ENCODE peak calls at places on chromosomes 1 and 21, in ten cellular contexts. One of them, this sample, is unnamed.

GRCh38 chr1:110722835-110723234 is 48.1 kb upstream of the KCNA3 start:
- DNase-seq in C1 segment of cervical spinal cord: no peak
- DNase-seq in stimulated activated CD8-positive, alpha-beta memory T cell treated with anti-CD3 and anti-CD28 coated beads, Interleukin-15, amount 100 ng/mL, for 4 hours: no peak
- DNase-seq in activated T-cell treated with anti-CD3 and anti-CD28 coated beads for 1 hour: no peak
- DNase-seq in activated CD4-positive, alpha-beta T cell treated with anti-CD3 and anti-CD28 coated beads for 4 hours: no peak
- DNase-seq in stimulated activated CD4-positive, alpha-beta T cell treated with anti-CD3 and anti-CD28 coated beads, Interleukin-12 subunit alpha, Interleukin-12 subunit beta, amount 100 ng/mL, for 4 hours: no peak
- DNase-seq in adipocyte: no peak
- DNase-seq in NCI-H1417: no peak
- DNase-seq in CD8-positive, alpha-beta T cell: no peak
- DNase-seq in T-cell: no peak
- DNase-seq in this sample: no peak

GRCh38 chr21:26811031-26811430 is 34.2 kb downstream of the ADAMTS1 start:
- DNase-seq in C1 segment of cervical spinal cord: no peak
- DNase-seq in stimulated activated CD8-positive, alpha-beta memory T cell treated with anti-CD3 and anti-CD28 coated beads, Interleukin-15, amount 100 ng/mL, for 4 hours: no peak
- DNase-seq in activated T-cell treated with anti-CD3 and anti-CD28 coated beads for 1 hour: no peak
- DNase-seq in activated CD4-positive, alpha-beta T cell treated with anti-CD3 and anti-CD28 coated beads for 4 hours: no peak
- DNase-seq in stimulated activated CD4-positive, alpha-beta T cell treated with anti-CD3 and anti-CD28 coated beads, Interleukin-12 subunit alpha, Interleukin-12 subunit beta, amount 100 ng/mL, for 4 hours: no peak
- DNase-seq in adipocyte: no peak
- DNase-seq in NCI-H1417: no peak
- DNase-seq in CD8-positive, alpha-beta T cell: no peak
- DNase-seq in T-cell: no peak
- DNase-seq in this sample: no peak

GRCh38 chr1:18443573-18444520 is 36.9 kb upstream of the KLHDC7A start:
- DNase-seq in C1 segment of cervical spinal cord: no peak
- DNase-seq in stimulated activated CD8-positive, alpha-beta memory T cell treated with anti-CD3 and anti-CD28 coated beads, Interleukin-15, amount 100 ng/mL, for 4 hours: no peak
- DNase-seq in activated T-cell treated with anti-CD3 and anti-CD28 coated beads for 1 hour: no peak
- DNase-seq in activated CD4-positive, alpha-beta T cell treated with anti-CD3 and anti-CD28 coated beads for 4 hours: no peak
- DNase-seq in stimulated activated CD4-positive, alpha-beta T cell treated with anti-CD3 and anti-CD28 coated beads, Interleukin-12 subunit alpha, Interleukin-12 subunit beta, amount 100 ng/mL, for 4 hours: no peak
- DNase-seq in adipocyte: no peak
- DNase-seq in NCI-H1417: no peak
- DNase-seq in CD8-positive, alpha-beta T cell: no peak
- DNase-seq in T-cell: no peak
- DNase-seq in this sample: no peak

GRCh38 chr1:1781526-1781903 is 3.2 kb upstream of the NADK start:
- DNase-seq in C1 segment of cervical spinal cord: no peak
- DNase-seq in stimulated activated CD8-positive, alpha-beta memory T cell treated with anti-CD3 and anti-CD28 coated beads, Interleukin-15, amount 100 ng/mL, for 4 hours: no peak
- DNase-seq in activated T-cell treated with anti-CD3 and anti-CD28 coated beads for 1 hour: no peak
- DNase-seq in activated CD4-positive, alpha-beta T cell treated with anti-CD3 and anti-CD28 coated beads for 4 hours: no peak
- DNase-seq in stimulated activated CD4-positive, alpha-beta T cell treated with anti-CD3 and anti-CD28 coated beads, Interleukin-12 subunit alpha, Interleukin-12 subunit beta, amount 100 ng/mL, for 4 hours: no peak
- DNase-seq in adipocyte: no peak
- DNase-seq in NCI-H1417: peak
- DNase-seq in CD8-positive, alpha-beta T cell: no peak
- DNase-seq in T-cell: no peak
- DNase-seq in this sample: no peak

GRCh38 chr1:183323849-183324683 is 94.1 kb downstream of the NMNAT2 start:
- DNase-seq in C1 segment of cervical spinal cord: no peak
- DNase-seq in stimulated activated CD8-positive, alpha-beta memory T cell treated with anti-CD3 and anti-CD28 coated beads, Interleukin-15, amount 100 ng/mL, for 4 hours: no peak
- DNase-seq in activated T-cell treated with anti-CD3 and anti-CD28 coated beads for 1 hour: no peak
- DNase-seq in activated CD4-positive, alpha-beta T cell treated with anti-CD3 and anti-CD28 coated beads for 4 hours: no peak
- DNase-seq in stimulated activated CD4-positive, alpha-beta T cell treated with anti-CD3 and anti-CD28 coated beads, Interleukin-12 subunit alpha, Interleukin-12 subunit beta, amount 100 ng/mL, for 4 hours: no peak
- DNase-seq in adipocyte: peak
- DNase-seq in NCI-H1417: no peak
- DNase-seq in CD8-positive, alpha-beta T cell: no peak
- DNase-seq in T-cell: no peak
- DNase-seq in this sample: no peak

GRCh38 chr1:223430221-223430620 is 37.0 kb downstream of the CCDC185 start:
- DNase-seq in C1 segment of cervical spinal cord: no peak
- DNase-seq in stimulated activated CD8-positive, alpha-beta memory T cell treated with anti-CD3 and anti-CD28 coated beads, Interleukin-15, amount 100 ng/mL, for 4 hours: no peak
- DNase-seq in activated T-cell treated with anti-CD3 and anti-CD28 coated beads for 1 hour: no peak
- DNase-seq in activated CD4-positive, alpha-beta T cell treated with anti-CD3 and anti-CD28 coated beads for 4 hours: no peak
- DNase-seq in stimulated activated CD4-positive, alpha-beta T cell treated with anti-CD3 and anti-CD28 coated beads, Interleukin-12 subunit alpha, Interleukin-12 subunit beta, amount 100 ng/mL, for 4 hours: no peak
- DNase-seq in adipocyte: no peak
- DNase-seq in NCI-H1417: no peak
- DNase-seq in CD8-positive, alpha-beta T cell: no peak
- DNase-seq in T-cell: no peak
- DNase-seq in this sample: no peak

GRCh38 chr1:58575831-58576726 is 973 bp downstream of the TACSTD2 start:
- DNase-seq in C1 segment of cervical spinal cord: no peak
- DNase-seq in stimulated activated CD8-positive, alpha-beta memory T cell treated with anti-CD3 and anti-CD28 coated beads, Interleukin-15, amount 100 ng/mL, for 4 hours: no peak
- DNase-seq in activated T-cell treated with anti-CD3 and anti-CD28 coated beads for 1 hour: no peak
- DNase-seq in activated CD4-positive, alpha-beta T cell treated with anti-CD3 and anti-CD28 coated beads for 4 hours: no peak
- DNase-seq in stimulated activated CD4-positive, alpha-beta T cell treated with anti-CD3 and anti-CD28 coated beads, Interleukin-12 subunit alpha, Interleukin-12 subunit beta, amount 100 ng/mL, for 4 hours: no peak
- DNase-seq in adipocyte: no peak
- DNase-seq in NCI-H1417: no peak
- DNase-seq in CD8-positive, alpha-beta T cell: no peak
- DNase-seq in T-cell: no peak
- DNase-seq in this sample: no peak

GRCh38 chr21:38567577-38568360 is 69.5 kb upstream of the ERG start:
- DNase-seq in C1 segment of cervical spinal cord: no peak
- DNase-seq in stimulated activated CD8-positive, alpha-beta memory T cell treated with anti-CD3 and anti-CD28 coated beads, Interleukin-15, amount 100 ng/mL, for 4 hours: no peak
- DNase-seq in activated T-cell treated with anti-CD3 and anti-CD28 coated beads for 1 hour: no peak
- DNase-seq in activated CD4-positive, alpha-beta T cell treated with anti-CD3 and anti-CD28 coated beads for 4 hours: no peak
- DNase-seq in stimulated activated CD4-positive, alpha-beta T cell treated with anti-CD3 and anti-CD28 coated beads, Interleukin-12 subunit alpha, Interleukin-12 subunit beta, amount 100 ng/mL, for 4 hours: no peak
- DNase-seq in adipocyte: peak
- DNase-seq in NCI-H1417: no peak
- DNase-seq in CD8-positive, alpha-beta T cell: no peak
- DNase-seq in T-cell: no peak
- DNase-seq in this sample: no peak

GRCh38 chr1:40893946-40894345 is 31.8 kb upstream of the CITED4 start:
- DNase-seq in C1 segment of cervical spinal cord: no peak
- DNase-seq in stimulated activated CD8-positive, alpha-beta memory T cell treated with anti-CD3 and anti-CD28 coated beads, Interleukin-15, amount 100 ng/mL, for 4 hours: no peak
- DNase-seq in activated T-cell treated with anti-CD3 and anti-CD28 coated beads for 1 hour: no peak
- DNase-seq in activated CD4-positive, alpha-beta T cell treated with anti-CD3 and anti-CD28 coated beads for 4 hours: no peak
- DNase-seq in stimulated activated CD4-positive, alpha-beta T cell treated with anti-CD3 and anti-CD28 coated beads, Interleukin-12 subunit alpha, Interleukin-12 subunit beta, amount 100 ng/mL, for 4 hours: no peak
- DNase-seq in adipocyte: no peak
- DNase-seq in NCI-H1417: no peak
- DNase-seq in CD8-positive, alpha-beta T cell: no peak
- DNase-seq in T-cell: no peak
- DNase-seq in this sample: no peak

GRCh38 chr1:183461350-183461749 is 10.9 kb upstream of the SMG7 start:
- DNase-seq in C1 segment of cervical spinal cord: no peak
- DNase-seq in stimulated activated CD8-positive, alpha-beta memory T cell treated with anti-CD3 and anti-CD28 coated beads, Interleukin-15, amount 100 ng/mL, for 4 hours: no peak
- DNase-seq in activated T-cell treated with anti-CD3 and anti-CD28 coated beads for 1 hour: no peak
- DNase-seq in activated CD4-positive, alpha-beta T cell treated with anti-CD3 and anti-CD28 coated beads for 4 hours: no peak
- DNase-seq in stimulated activated CD4-positive, alpha-beta T cell treated with anti-CD3 and anti-CD28 coated beads, Interleukin-12 subunit alpha, Interleukin-12 subunit beta, amount 100 ng/mL, for 4 hours: no peak
- DNase-seq in adipocyte: no peak
- DNase-seq in NCI-H1417: no peak
- DNase-seq in CD8-positive, alpha-beta T cell: no peak
- DNase-seq in T-cell: no peak
- DNase-seq in this sample: no peak

GRCh38 chr1:163168053-163168452 is 34.7 kb downstream of the RGS5 start:
- DNase-seq in C1 segment of cervical spinal cord: no peak
- DNase-seq in stimulated activated CD8-positive, alpha-beta memory T cell treated with anti-CD3 and anti-CD28 coated beads, Interleukin-15, amount 100 ng/mL, for 4 hours: no peak
- DNase-seq in activated T-cell treated with anti-CD3 and anti-CD28 coated beads for 1 hour: no peak
- DNase-seq in activated CD4-positive, alpha-beta T cell treated with anti-CD3 and anti-CD28 coated beads for 4 hours: no peak
- DNase-seq in stimulated activated CD4-positive, alpha-beta T cell treated with anti-CD3 and anti-CD28 coated beads, Interleukin-12 subunit alpha, Interleukin-12 subunit beta, amount 100 ng/mL, for 4 hours: no peak
- DNase-seq in adipocyte: peak
- DNase-seq in NCI-H1417: peak
- DNase-seq in CD8-positive, alpha-beta T cell: no peak
- DNase-seq in T-cell: no peak
- DNase-seq in this sample: no peak

GRCh38 chr1:23525558-23526174 is 5.4 kb downstream of the E2F2 start:
- DNase-seq in C1 segment of cervical spinal cord: no peak
- DNase-seq in stimulated activated CD8-positive, alpha-beta memory T cell treated with anti-CD3 and anti-CD28 coated beads, Interleukin-15, amount 100 ng/mL, for 4 hours: no peak
- DNase-seq in activated T-cell treated with anti-CD3 and anti-CD28 coated beads for 1 hour: no peak
- DNase-seq in activated CD4-positive, alpha-beta T cell treated with anti-CD3 and anti-CD28 coated beads for 4 hours: no peak
- DNase-seq in stimulated activated CD4-positive, alpha-beta T cell treated with anti-CD3 and anti-CD28 coated beads, Interleukin-12 subunit alpha, Interleukin-12 subunit beta, amount 100 ng/mL, for 4 hours: no peak
- DNase-seq in adipocyte: no peak
- DNase-seq in NCI-H1417: peak
- DNase-seq in CD8-positive, alpha-beta T cell: no peak
- DNase-seq in T-cell: no peak
- DNase-seq in this sample: peak

GRCh38 chr1:206808615-206809014 is 36.3 kb upstream of the IL10 start:
- DNase-seq in C1 segment of cervical spinal cord: no peak
- DNase-seq in stimulated activated CD8-positive, alpha-beta memory T cell treated with anti-CD3 and anti-CD28 coated beads, Interleukin-15, amount 100 ng/mL, for 4 hours: no peak
- DNase-seq in activated T-cell treated with anti-CD3 and anti-CD28 coated beads for 1 hour: peak
- DNase-seq in activated CD4-positive, alpha-beta T cell treated with anti-CD3 and anti-CD28 coated beads for 4 hours: peak
- DNase-seq in stimulated activated CD4-positive, alpha-beta T cell treated with anti-CD3 and anti-CD28 coated beads, Interleukin-12 subunit alpha, Interleukin-12 subunit beta, amount 100 ng/mL, for 4 hours: no peak
- DNase-seq in adipocyte: peak
- DNase-seq in NCI-H1417: no peak
- DNase-seq in CD8-positive, alpha-beta T cell: peak
- DNase-seq in T-cell: peak
- DNase-seq in this sample: no peak

GRCh38 chr21:35401476-35401875 is 352.4 kb upstream of the RUNX1 start:
- DNase-seq in C1 segment of cervical spinal cord: no peak
- DNase-seq in stimulated activated CD8-positive, alpha-beta memory T cell treated with anti-CD3 and anti-CD28 coated beads, Interleukin-15, amount 100 ng/mL, for 4 hours: no peak
- DNase-seq in activated T-cell treated with anti-CD3 and anti-CD28 coated beads for 1 hour: no peak
- DNase-seq in activated CD4-positive, alpha-beta T cell treated with anti-CD3 and anti-CD28 coated beads for 4 hours: no peak
- DNase-seq in stimulated activated CD4-positive, alpha-beta T cell treated with anti-CD3 and anti-CD28 coated beads, Interleukin-12 subunit alpha, Interleukin-12 subunit beta, amount 100 ng/mL, for 4 hours: no peak
- DNase-seq in adipocyte: no peak
- DNase-seq in NCI-H1417: no peak
- DNase-seq in CD8-positive, alpha-beta T cell: no peak
- DNase-seq in T-cell: no peak
- DNase-seq in this sample: no peak

GRCh38 chr1:245375789-245376188 is 221.0 kb downstream of the KIF26B start:
- DNase-seq in C1 segment of cervical spinal cord: no peak
- DNase-seq in stimulated activated CD8-positive, alpha-beta memory T cell treated with anti-CD3 and anti-CD28 coated beads, Interleukin-15, amount 100 ng/mL, for 4 hours: no peak
- DNase-seq in activated T-cell treated with anti-CD3 and anti-CD28 coated beads for 1 hour: no peak
- DNase-seq in activated CD4-positive, alpha-beta T cell treated with anti-CD3 and anti-CD28 coated beads for 4 hours: no peak
- DNase-seq in stimulated activated CD4-positive, alpha-beta T cell treated with anti-CD3 and anti-CD28 coated beads, Interleukin-12 subunit alpha, Interleukin-12 subunit beta, amount 100 ng/mL, for 4 hours: no peak
- DNase-seq in adipocyte: peak
- DNase-seq in NCI-H1417: no peak
- DNase-seq in CD8-positive, alpha-beta T cell: no peak
- DNase-seq in T-cell: no peak
- DNase-seq in this sample: no peak

GRCh38 chr1:155080250-155081228 is 1.9 kb downstream of the EFNA3 start:
- DNase-seq in C1 segment of cervical spinal cord: no peak
- DNase-seq in stimulated activated CD8-positive, alpha-beta memory T cell treated with anti-CD3 and anti-CD28 coated beads, Interleukin-15, amount 100 ng/mL, for 4 hours: no peak
- DNase-seq in activated T-cell treated with anti-CD3 and anti-CD28 coated beads for 1 hour: no peak
- DNase-seq in activated CD4-positive, alpha-beta T cell treated with anti-CD3 and anti-CD28 coated beads for 4 hours: no peak
- DNase-seq in stimulated activated CD4-positive, alpha-beta T cell treated with anti-CD3 and anti-CD28 coated beads, Interleukin-12 subunit alpha, Interleukin-12 subunit beta, amount 100 ng/mL, for 4 hours: no peak
- DNase-seq in adipocyte: peak
- DNase-seq in NCI-H1417: peak
- DNase-seq in CD8-positive, alpha-beta T cell: peak
- DNase-seq in T-cell: no peak
- DNase-seq in this sample: peak

GRCh38 chr1:9892563-9893528 is 17.2 kb downstream of the CTNNBIP1 start:
- DNase-seq in C1 segment of cervical spinal cord: no peak
- DNase-seq in stimulated activated CD8-positive, alpha-beta memory T cell treated with anti-CD3 and anti-CD28 coated beads, Interleukin-15, amount 100 ng/mL, for 4 hours: no peak
- DNase-seq in activated T-cell treated with anti-CD3 and anti-CD28 coated beads for 1 hour: no peak
- DNase-seq in activated CD4-positive, alpha-beta T cell treated with anti-CD3 and anti-CD28 coated beads for 4 hours: no peak
- DNase-seq in stimulated activated CD4-positive, alpha-beta T cell treated with anti-CD3 and anti-CD28 coated beads, Interleukin-12 subunit alpha, Interleukin-12 subunit beta, amount 100 ng/mL, for 4 hours: no peak
- DNase-seq in adipocyte: peak
- DNase-seq in NCI-H1417: no peak
- DNase-seq in CD8-positive, alpha-beta T cell: no peak
- DNase-seq in T-cell: no peak
- DNase-seq in this sample: no peak

GRCh38 chr1:154520333-154520732 is 18.1 kb upstream of the SHE start:
- DNase-seq in C1 segment of cervical spinal cord: no peak
- DNase-seq in stimulated activated CD8-positive, alpha-beta memory T cell treated with anti-CD3 and anti-CD28 coated beads, Interleukin-15, amount 100 ng/mL, for 4 hours: no peak
- DNase-seq in activated T-cell treated with anti-CD3 and anti-CD28 coated beads for 1 hour: no peak
- DNase-seq in activated CD4-positive, alpha-beta T cell treated with anti-CD3 and anti-CD28 coated beads for 4 hours: no peak
- DNase-seq in stimulated activated CD4-positive, alpha-beta T cell treated with anti-CD3 and anti-CD28 coated beads, Interleukin-12 subunit alpha, Interleukin-12 subunit beta, amount 100 ng/mL, for 4 hours: no peak
- DNase-seq in adipocyte: no peak
- DNase-seq in NCI-H1417: no peak
- DNase-seq in CD8-positive, alpha-beta T cell: no peak
- DNase-seq in T-cell: no peak
- DNase-seq in this sample: no peak

GRCh38 chr1:40594187-40594531 is 62.7 kb downstream of the ZNF684 start:
- DNase-seq in C1 segment of cervical spinal cord: no peak
- DNase-seq in stimulated activated CD8-positive, alpha-beta memory T cell treated with anti-CD3 and anti-CD28 coated beads, Interleukin-15, amount 100 ng/mL, for 4 hours: no peak
- DNase-seq in activated T-cell treated with anti-CD3 and anti-CD28 coated beads for 1 hour: no peak
- DNase-seq in activated CD4-positive, alpha-beta T cell treated with anti-CD3 and anti-CD28 coated beads for 4 hours: no peak
- DNase-seq in stimulated activated CD4-positive, alpha-beta T cell treated with anti-CD3 and anti-CD28 coated beads, Interleukin-12 subunit alpha, Interleukin-12 subunit beta, amount 100 ng/mL, for 4 hours: no peak
- DNase-seq in adipocyte: no peak
- DNase-seq in NCI-H1417: peak
- DNase-seq in CD8-positive, alpha-beta T cell: no peak
- DNase-seq in T-cell: no peak
- DNase-seq in this sample: no peak

GRCh38 chr21:31284797-31285397 is 59.2 kb downstream of the TIAM1 start:
- DNase-seq in C1 segment of cervical spinal cord: no peak
- DNase-seq in stimulated activated CD8-positive, alpha-beta memory T cell treated with anti-CD3 and anti-CD28 coated beads, Interleukin-15, amount 100 ng/mL, for 4 hours: no peak
- DNase-seq in activated T-cell treated with anti-CD3 and anti-CD28 coated beads for 1 hour: no peak
- DNase-seq in activated CD4-positive, alpha-beta T cell treated with anti-CD3 and anti-CD28 coated beads for 4 hours: no peak
- DNase-seq in stimulated activated CD4-positive, alpha-beta T cell treated with anti-CD3 and anti-CD28 coated beads, Interleukin-12 subunit alpha, Interleukin-12 subunit beta, amount 100 ng/mL, for 4 hours: no peak
- DNase-seq in adipocyte: no peak
- DNase-seq in NCI-H1417: no peak
- DNase-seq in CD8-positive, alpha-beta T cell: no peak
- DNase-seq in T-cell: no peak
- DNase-seq in this sample: no peak

GRCh38 chr1:201493757-201494617 is 12.9 kb downstream of the CSRP1 start:
- DNase-seq in C1 segment of cervical spinal cord: no peak
- DNase-seq in stimulated activated CD8-positive, alpha-beta memory T cell treated with anti-CD3 and anti-CD28 coated beads, Interleukin-15, amount 100 ng/mL, for 4 hours: no peak
- DNase-seq in activated T-cell treated with anti-CD3 and anti-CD28 coated beads for 1 hour: no peak
- DNase-seq in activated CD4-positive, alpha-beta T cell treated with anti-CD3 and anti-CD28 coated beads for 4 hours: no peak
- DNase-seq in stimulated activated CD4-positive, alpha-beta T cell treated with anti-CD3 and anti-CD28 coated beads, Interleukin-12 subunit alpha, Interleukin-12 subunit beta, amount 100 ng/mL, for 4 hours: no peak
- DNase-seq in adipocyte: no peak
- DNase-seq in NCI-H1417: no peak
- DNase-seq in CD8-positive, alpha-beta T cell: no peak
- DNase-seq in T-cell: no peak
- DNase-seq in this sample: no peak

GRCh38 chr1:186188004-186188539 is 187.0 kb downstream of the TPR start:
- DNase-seq in C1 segment of cervical spinal cord: no peak
- DNase-seq in stimulated activated CD8-positive, alpha-beta memory T cell treated with anti-CD3 and anti-CD28 coated beads, Interleukin-15, amount 100 ng/mL, for 4 hours: no peak
- DNase-seq in activated T-cell treated with anti-CD3 and anti-CD28 coated beads for 1 hour: no peak
- DNase-seq in activated CD4-positive, alpha-beta T cell treated with anti-CD3 and anti-CD28 coated beads for 4 hours: no peak
- DNase-seq in stimulated activated CD4-positive, alpha-beta T cell treated with anti-CD3 and anti-CD28 coated beads, Interleukin-12 subunit alpha, Interleukin-12 subunit beta, amount 100 ng/mL, for 4 hours: no peak
- DNase-seq in adipocyte: peak
- DNase-seq in NCI-H1417: no peak
- DNase-seq in CD8-positive, alpha-beta T cell: no peak
- DNase-seq in T-cell: no peak
- DNase-seq in this sample: no peak

GRCh38 chr1:237717121-237717520 is 173.6 kb downstream of the ZP4 start:
- DNase-seq in C1 segment of cervical spinal cord: no peak
- DNase-seq in stimulated activated CD8-positive, alpha-beta memory T cell treated with anti-CD3 and anti-CD28 coated beads, Interleukin-15, amount 100 ng/mL, for 4 hours: no peak
- DNase-seq in activated T-cell treated with anti-CD3 and anti-CD28 coated beads for 1 hour: no peak
- DNase-seq in activated CD4-positive, alpha-beta T cell treated with anti-CD3 and anti-CD28 coated beads for 4 hours: no peak
- DNase-seq in stimulated activated CD4-positive, alpha-beta T cell treated with anti-CD3 and anti-CD28 coated beads, Interleukin-12 subunit alpha, Interleukin-12 subunit beta, amount 100 ng/mL, for 4 hours: no peak
- DNase-seq in adipocyte: no peak
- DNase-seq in NCI-H1417: no peak
- DNase-seq in CD8-positive, alpha-beta T cell: no peak
- DNase-seq in T-cell: no peak
- DNase-seq in this sample: no peak

GRCh38 chr1:50949286-50949982 is 10.6 kb downstream of the FAF1 start:
- DNase-seq in C1 segment of cervical spinal cord: no peak
- DNase-seq in stimulated activated CD8-positive, alpha-beta memory T cell treated with anti-CD3 and anti-CD28 coated beads, Interleukin-15, amount 100 ng/mL, for 4 hours: no peak
- DNase-seq in activated T-cell treated with anti-CD3 and anti-CD28 coated beads for 1 hour: no peak
- DNase-seq in activated CD4-positive, alpha-beta T cell treated with anti-CD3 and anti-CD28 coated beads for 4 hours: no peak
- DNase-seq in stimulated activated CD4-positive, alpha-beta T cell treated with anti-CD3 and anti-CD28 coated beads, Interleukin-12 subunit alpha, Interleukin-12 subunit beta, amount 100 ng/mL, for 4 hours: no peak
- DNase-seq in adipocyte: no peak
- DNase-seq in NCI-H1417: no peak
- DNase-seq in CD8-positive, alpha-beta T cell: no peak
- DNase-seq in T-cell: no peak
- DNase-seq in this sample: no peak

GRCh38 chr1:189431437-189431836 is 1046.2 kb downstream of the BRINP3 start:
- DNase-seq in C1 segment of cervical spinal cord: no peak
- DNase-seq in stimulated activated CD8-positive, alpha-beta memory T cell treated with anti-CD3 and anti-CD28 coated beads, Interleukin-15, amount 100 ng/mL, for 4 hours: no peak
- DNase-seq in activated T-cell treated with anti-CD3 and anti-CD28 coated beads for 1 hour: no peak
- DNase-seq in activated CD4-positive, alpha-beta T cell treated with anti-CD3 and anti-CD28 coated beads for 4 hours: no peak
- DNase-seq in stimulated activated CD4-positive, alpha-beta T cell treated with anti-CD3 and anti-CD28 coated beads, Interleukin-12 subunit alpha, Interleukin-12 subunit beta, amount 100 ng/mL, for 4 hours: no peak
- DNase-seq in adipocyte: peak
- DNase-seq in NCI-H1417: no peak
- DNase-seq in CD8-positive, alpha-beta T cell: no peak
- DNase-seq in T-cell: no peak
- DNase-seq in this sample: no peak

GRCh38 chr1:154716614-154717372 is 108.8 kb upstream of the ADAR start:
- DNase-seq in C1 segment of cervical spinal cord: no peak
- DNase-seq in stimulated activated CD8-positive, alpha-beta memory T cell treated with anti-CD3 and anti-CD28 coated beads, Interleukin-15, amount 100 ng/mL, for 4 hours: no peak
- DNase-seq in activated T-cell treated with anti-CD3 and anti-CD28 coated beads for 1 hour: no peak
- DNase-seq in activated CD4-positive, alpha-beta T cell treated with anti-CD3 and anti-CD28 coated beads for 4 hours: no peak
- DNase-seq in stimulated activated CD4-positive, alpha-beta T cell treated with anti-CD3 and anti-CD28 coated beads, Interleukin-12 subunit alpha, Interleukin-12 subunit beta, amount 100 ng/mL, for 4 hours: no peak
- DNase-seq in adipocyte: no peak
- DNase-seq in NCI-H1417: no peak
- DNase-seq in CD8-positive, alpha-beta T cell: no peak
- DNase-seq in T-cell: no peak
- DNase-seq in this sample: no peak

GRCh38 chr1:26782521-26783212 is 5.1 kb upstream of the PIGV start:
- DNase-seq in C1 segment of cervical spinal cord: no peak
- DNase-seq in stimulated activated CD8-positive, alpha-beta memory T cell treated with anti-CD3 and anti-CD28 coated beads, Interleukin-15, amount 100 ng/mL, for 4 hours: no peak
- DNase-seq in activated T-cell treated with anti-CD3 and anti-CD28 coated beads for 1 hour: no peak
- DNase-seq in activated CD4-positive, alpha-beta T cell treated with anti-CD3 and anti-CD28 coated beads for 4 hours: no peak
- DNase-seq in stimulated activated CD4-positive, alpha-beta T cell treated with anti-CD3 and anti-CD28 coated beads, Interleukin-12 subunit alpha, Interleukin-12 subunit beta, amount 100 ng/mL, for 4 hours: no peak
- DNase-seq in adipocyte: no peak
- DNase-seq in NCI-H1417: no peak
- DNase-seq in CD8-positive, alpha-beta T cell: no peak
- DNase-seq in T-cell: no peak
- DNase-seq in this sample: no peak

GRCh38 chr1:39127513-39127912 is 77.0 kb upstream of the MACF1 start:
- DNase-seq in C1 segment of cervical spinal cord: no peak
- DNase-seq in stimulated activated CD8-positive, alpha-beta memory T cell treated with anti-CD3 and anti-CD28 coated beads, Interleukin-15, amount 100 ng/mL, for 4 hours: no peak
- DNase-seq in activated T-cell treated with anti-CD3 and anti-CD28 coated beads for 1 hour: no peak
- DNase-seq in activated CD4-positive, alpha-beta T cell treated with anti-CD3 and anti-CD28 coated beads for 4 hours: no peak
- DNase-seq in stimulated activated CD4-positive, alpha-beta T cell treated with anti-CD3 and anti-CD28 coated beads, Interleukin-12 subunit alpha, Interleukin-12 subunit beta, amount 100 ng/mL, for 4 hours: no peak
- DNase-seq in adipocyte: peak
- DNase-seq in NCI-H1417: no peak
- DNase-seq in CD8-positive, alpha-beta T cell: no peak
- DNase-seq in T-cell: no peak
- DNase-seq in this sample: no peak